ENCODE peak calls at places on chromosomes 6 and 20, in six cellular contexts. One of them, this sample, is unnamed.

GRCh38 chr20:34875657-34876160 is 703 bp upstream of the ACSS2 start:
- DNase-seq in GM23338: no peak
- DNase-seq in mucosa of gallbladder: no peak
- DNase-seq in NCI-H1417 treated with DMSO at 0.1 percent for 48 hours: no peak
- DNase-seq in COR-L47: no peak
- DNase-seq in NCI-H1048: no peak
- DNase-seq in this sample: no peak

GRCh38 chr20:38130687-38131587 is 34.1 kb downstream of the TGM2 start:
- DNase-seq in GM23338: no peak
- DNase-seq in mucosa of gallbladder: no peak
- DNase-seq in NCI-H1417 treated with DMSO at 0.1 percent for 48 hours: no peak
- DNase-seq in COR-L47: no peak
- DNase-seq in NCI-H1048: no peak
- DNase-seq in this sample: no peak

GRCh38 chr20:49867453-49868215 is 47.7 kb downstream of the SPATA2 start:
- DNase-seq in GM23338: peak
- DNase-seq in mucosa of gallbladder: no peak
- DNase-seq in NCI-H1417 treated with DMSO at 0.1 percent for 48 hours: no peak
- DNase-seq in COR-L47: no peak
- DNase-seq in NCI-H1048: no peak
- DNase-seq in this sample: no peak

GRCh38 chr6:34031567-34032383 is 114.1 kb downstream of the GRM4 start:
- DNase-seq in GM23338: no peak
- DNase-seq in mucosa of gallbladder: no peak
- DNase-seq in NCI-H1417 treated with DMSO at 0.1 percent for 48 hours: no peak
- DNase-seq in COR-L47: no peak
- DNase-seq in NCI-H1048: no peak
- DNase-seq in this sample: no peak

GRCh38 chr6:81892911-81893310 is 140.4 kb upstream of the TENT5A start:
- DNase-seq in GM23338: no peak
- DNase-seq in mucosa of gallbladder: no peak
- DNase-seq in NCI-H1417 treated with DMSO at 0.1 percent for 48 hours: no peak
- DNase-seq in COR-L47: no peak
- DNase-seq in NCI-H1048: no peak
- DNase-seq in this sample: no peak

GRCh38 chr6:37237789-37238188 is 19.8 kb upstream of the TBC1D22B start:
- DNase-seq in GM23338: no peak
- DNase-seq in mucosa of gallbladder: no peak
- DNase-seq in NCI-H1417 treated with DMSO at 0.1 percent for 48 hours: no peak
- DNase-seq in COR-L47: no peak
- DNase-seq in NCI-H1048: no peak
- DNase-seq in this sample: no peak

GRCh38 chr20:39775110-39775509 is 813.0 kb downstream of the DHX35 start:
- DNase-seq in GM23338: no peak
- DNase-seq in mucosa of gallbladder: peak
- DNase-seq in NCI-H1417 treated with DMSO at 0.1 percent for 48 hours: no peak
- DNase-seq in COR-L47: no peak
- DNase-seq in NCI-H1048: no peak
- DNase-seq in this sample: no peak

GRCh38 chr20:13995841-13996240 is 525 bp downstream of the MACROD2 start:
- DNase-seq in GM23338: peak
- DNase-seq in mucosa of gallbladder: peak
- DNase-seq in NCI-H1417 treated with DMSO at 0.1 percent for 48 hours: peak
- DNase-seq in COR-L47: peak
- DNase-seq in NCI-H1048: peak
- DNase-seq in this sample: peak

GRCh38 chr6:79038061-79038460 is 40.0 kb downstream of the PHIP start:
- DNase-seq in GM23338: no peak
- DNase-seq in mucosa of gallbladder: no peak
- DNase-seq in NCI-H1417 treated with DMSO at 0.1 percent for 48 hours: no peak
- DNase-seq in COR-L47: no peak
- DNase-seq in NCI-H1048: no peak
- DNase-seq in this sample: no peak

GRCh38 chr6:27892596-27893058 is 19.6 kb downstream of the OR2B2 start:
- DNase-seq in GM23338: no peak
- DNase-seq in mucosa of gallbladder: no peak
- DNase-seq in NCI-H1417 treated with DMSO at 0.1 percent for 48 hours: no peak
- DNase-seq in COR-L47: no peak
- DNase-seq in NCI-H1048: no peak
- DNase-seq in this sample: no peak

GRCh38 chr20:48398506-48399449 is 429.0 kb downstream of the PREX1 start:
- DNase-seq in GM23338: no peak
- DNase-seq in mucosa of gallbladder: no peak
- DNase-seq in NCI-H1417 treated with DMSO at 0.1 percent for 48 hours: no peak
- DNase-seq in COR-L47: no peak
- DNase-seq in NCI-H1048: no peak
- DNase-seq in this sample: no peak

GRCh38 chr6:90068835-90069478 is 174.7 kb downstream of the GJA10 start:
- DNase-seq in GM23338: no peak
- DNase-seq in mucosa of gallbladder: no peak
- DNase-seq in NCI-H1417 treated with DMSO at 0.1 percent for 48 hours: no peak
- DNase-seq in COR-L47: no peak
- DNase-seq in NCI-H1048: no peak
- DNase-seq in this sample: no peak

GRCh38 chr20:41140226-41141133 is 3.1 kb downstream of the PLCG1 start:
- DNase-seq in GM23338: no peak
- DNase-seq in mucosa of gallbladder: no peak
- DNase-seq in NCI-H1417 treated with DMSO at 0.1 percent for 48 hours: no peak
- DNase-seq in COR-L47: no peak
- DNase-seq in NCI-H1048: no peak
- DNase-seq in this sample: no peak

GRCh38 chr6:163394659-163395058 is 19.9 kb upstream of the QKI start:
- DNase-seq in GM23338: no peak
- DNase-seq in mucosa of gallbladder: no peak
- DNase-seq in NCI-H1417 treated with DMSO at 0.1 percent for 48 hours: no peak
- DNase-seq in COR-L47: no peak
- DNase-seq in NCI-H1048: no peak
- DNase-seq in this sample: no peak

GRCh38 chr6:16948376-16948775 is 153.5 kb upstream of the STMND1 start:
- DNase-seq in GM23338: no peak
- DNase-seq in mucosa of gallbladder: no peak
- DNase-seq in NCI-H1417 treated with DMSO at 0.1 percent for 48 hours: no peak
- DNase-seq in COR-L47: no peak
- DNase-seq in NCI-H1048: no peak
- DNase-seq in this sample: no peak

GRCh38 chr20:61915101-61915500 is 150.6 kb downstream of the TAF4 start:
- DNase-seq in GM23338: no peak
- DNase-seq in mucosa of gallbladder: no peak
- DNase-seq in NCI-H1417 treated with DMSO at 0.1 percent for 48 hours: no peak
- DNase-seq in COR-L47: no peak
- DNase-seq in NCI-H1048: no peak
- DNase-seq in this sample: no peak

GRCh38 chr20:38873050-38873581 is 53.1 kb upstream of the FAM83D start:
- DNase-seq in GM23338: no peak
- DNase-seq in mucosa of gallbladder: no peak
- DNase-seq in NCI-H1417 treated with DMSO at 0.1 percent for 48 hours: no peak
- DNase-seq in COR-L47: no peak
- DNase-seq in NCI-H1048: no peak
- DNase-seq in this sample: no peak

GRCh38 chr20:8664778-8665177 is 404.1 kb upstream of the PLCB4 start:
- DNase-seq in GM23338: peak
- DNase-seq in mucosa of gallbladder: no peak
- DNase-seq in NCI-H1417 treated with DMSO at 0.1 percent for 48 hours: no peak
- DNase-seq in COR-L47: no peak
- DNase-seq in NCI-H1048: no peak
- DNase-seq in this sample: no peak

GRCh38 chr6:62479722-62480121 is 193.7 kb upstream of the KHDRBS2 start:
- DNase-seq in GM23338: peak
- DNase-seq in mucosa of gallbladder: no peak
- DNase-seq in NCI-H1417 treated with DMSO at 0.1 percent for 48 hours: no peak
- DNase-seq in COR-L47: no peak
- DNase-seq in NCI-H1048: no peak
- DNase-seq in this sample: no peak

GRCh38 chr6:48032156-48032555 is 78.8 kb downstream of the PTCHD4 start:
- DNase-seq in GM23338: no peak
- DNase-seq in mucosa of gallbladder: no peak
- DNase-seq in NCI-H1417 treated with DMSO at 0.1 percent for 48 hours: no peak
- DNase-seq in COR-L47: no peak
- DNase-seq in NCI-H1048: no peak
- DNase-seq in this sample: no peak

This sample was measured in NCI-H774.